ENCODE peak calls at places on chromosomes 4 and X, in nine cellular contexts. G, C, Q, F, V, R, K, P and M are unnamed samples.

GRCh38 chrX:123186796-123187195 is 2.7 kb downstream of the GRIA3 start:
- DNase-seq in F (no peak), G (no peak), V (no peak), K (no peak), Q (no peak), R (no peak), C (no peak), P (no peak), M (no peak)

GRCh38 chr4:1547863-1548637 is 136.1 kb downstream of the FAM53A start:
- DNase-seq in C (no peak), V (no peak), Q (no peak), K (peak), F (no peak), P (no peak), R (no peak), G (no peak), M (no peak)

GRCh38 chrX:151896734-151897474 is 15.8 kb upstream of the MAGEA4 start:
- DNase-seq in G (no peak), C (peak), F (peak), P (no peak), K (peak), R (no peak), V (no peak), Q (peak), M (peak)

GRCh38 chrX:153400146-153401132 is 711 bp downstream of the PNMA6E start:
- DNase-seq in C (no peak), Q (no peak), V (peak), R (no peak), K (peak), G (peak), F (no peak), P (no peak), M (no peak)

GRCh38 chr4:146545102-146545501 is 23.4 kb upstream of the SLC10A7 start:
- DNase-seq in P (no peak), K (peak), F (no peak), G (peak), V (no peak), R (no peak), C (no peak), Q (peak), M (no peak)

GRCh38 chr4:3871881-3872833 is 106.0 kb downstream of the ADRA2C start:
- DNase-seq in G (no peak), F (no peak), R (no peak), K (no peak), Q (no peak), C (no peak), V (no peak), P (no peak), M (no peak)

GRCh38 chr4:52376107-52376704 is 282.9 kb downstream of the USP46 start:
- DNase-seq in Q (peak), K (peak), G (peak), C (peak), P (no peak), R (peak), F (peak), V (no peak), M (no peak)

GRCh38 chr4:173181769-173182374 is 13.3 kb downstream of the GALNT7 start:
- DNase-seq in G (peak), P (no peak), C (peak), V (no peak), Q (peak), R (no peak), K (peak), F (peak), M (no peak)

GRCh38 chr4:146124023-146124680 is 51.4 kb upstream of the LSM6 start:
- DNase-seq in V (no peak), R (no peak), F (no peak), K (no peak), G (no peak), P (no peak), Q (no peak), C (no peak), M (no peak)

GRCh38 chr4:40890199-40890598 is 140.4 kb downstream of the NSUN7 start:
- DNase-seq in P (no peak), R (no peak), V (no peak), G (no peak), C (no peak), F (no peak), Q (no peak), K (no peak), M (no peak)

GRCh38 chr4:69757464-69757863 is 3.0 kb downstream of the SULT1B1 start:
- DNase-seq in K (no peak), Q (no peak), C (no peak), P (no peak), V (no peak), F (no peak), G (no peak), R (no peak), M (no peak)

GRCh38 chr4:15920723-15921591 is 17.6 kb downstream of the FGFBP1 start:
- DNase-seq in V (no peak), Q (peak), F (peak), P (no peak), R (peak), C (peak), G (peak), K (peak), M (peak)

GRCh38 chr4:87030606-87031441 is 96.0 kb downstream of the AFF1 start:
- DNase-seq in G (peak), Q (no peak), V (no peak), K (peak), C (no peak), F (no peak), P (no peak), R (no peak), M (no peak)

GRCh38 chr4:8468746-8469535 is 28.4 kb downstream of the TRMT44 start:
- DNase-seq in V (peak), G (peak), R (peak), Q (peak), C (no peak), F (no peak), P (peak), K (peak), M (peak)

GRCh38 chrX:68989865-68990606 is 161.2 kb downstream of the EFNB1 start:
- DNase-seq in R (no peak), Q (peak), F (peak), K (peak), G (peak), C (peak), P (no peak), V (no peak), M (peak)

GRCh38 chr4:109801895-109802319 is at the start of gene CFI:
- DNase-seq in P (no peak), C (peak), R (peak), Q (peak), K (peak), F (peak), G (peak), V (no peak), M (no peak)

GRCh38 chr4:1318488-1319213 is 28.4 kb upstream of the UVSSA start:
- DNase-seq in G (no peak), V (peak), C (no peak), Q (no peak), R (no peak), F (no peak), P (no peak), K (no peak), M (no peak)

GRCh38 chr4:79852305-79852730 is 220.7 kb downstream of the ANTXR2 start:
- DNase-seq in G (peak), Q (peak), C (no peak), P (no peak), V (no peak), K (peak), F (peak), R (peak), M (peak)